ENCODE peak calls at places on chromosomes 5 and 9, in nine cellular contexts. R, D, P, O, C, Z, G, V and J are unnamed samples.

GRCh38 chr5:10393491-10393890 is 40.0 kb downstream of the MARCHF6 start:
- DNase-seq in O (no peak), C (no peak), Z (no peak), D (no peak), P (no peak), R (no peak), G (no peak), V (no peak), J (no peak)

GRCh38 chr5:65721775-65722574 is at the start of the genes NLN and SGTB:
- DNase-seq in C (peak; percentile 74), P (peak; percentile 76), O (peak; percentile 91), D (no peak), R (peak; percentile 94), G (peak; percentile 87), Z (no peak), V (peak; percentile 67), J (peak; percentile 96)

GRCh38 chr9:97632406-97632991 is 669 bp downstream of the TSTD2 start:
- DNase-seq in D (peak; percentile 5), Z (peak; percentile 26), G (peak; percentile 67), C (no peak), V (no peak), O (peak; percentile 72), R (no peak), P (peak; percentile 71), J (no peak)

GRCh38 chr9:130193531-130194405 is 21.6 kb downstream of the NCS1 start:
- DNase-seq in G (no peak), D (no peak), Z (no peak), O (no peak), R (no peak), V (no peak), C (no peak), P (no peak), J (no peak)

GRCh38 chr5:158943057-158943456 is 156.7 kb downstream of the EBF1 start:
- DNase-seq in D (peak; percentile 85), R (no peak), G (no peak), Z (no peak), C (peak; percentile 92), P (no peak), V (peak; percentile 78), O (no peak), J (no peak)

GRCh38 chr9:90070056-90070455 is 465.2 kb downstream of the GADD45G start:
- DNase-seq in Z (no peak), C (no peak), G (no peak), V (no peak), R (no peak), D (no peak), P (no peak), O (no peak), J (no peak)

GRCh38 chr9:136438909-136439549 is 616 bp downstream of the INPP5E start:
- DNase-seq in D (no peak), Z (no peak), G (peak; percentile 48), O (peak; percentile 69), V (peak; percentile 59), C (peak; percentile 25), R (no peak), P (no peak), J (no peak)

GRCh38 chr9:38286357-38286756 is 106.1 kb upstream of the ALDH1B1 start:
- DNase-seq in P (no peak), V (no peak), O (no peak), G (no peak), Z (no peak), C (no peak), R (no peak), D (no peak), J (peak; percentile 38)

GRCh38 chr5:120734033-120734432 is 269.9 kb downstream of the PRR16 start:
- DNase-seq in G (peak; percentile 65), C (no peak), V (no peak), O (no peak), D (no peak), P (no peak), R (no peak), Z (no peak), J (no peak)

GRCh38 chr9:33117306-33117705 is 40.8 kb upstream of the SMU1 start:
- DNase-seq in C (no peak), P (no peak), G (no peak), Z (no peak), V (peak; percentile 63), R (no peak), D (no peak), O (no peak), J (no peak)

GRCh38 chr5:123412206-123412605 is 11.0 kb downstream of the CEP120 start:
- DNase-seq in Z (no peak), D (no peak), O (no peak), P (no peak), G (no peak), C (no peak), R (no peak), V (no peak), J (no peak)

GRCh38 chr5:124995451-124995850 is 249.0 kb upstream of the ZNF608 start:
- DNase-seq in O (no peak), V (no peak), C (no peak), P (no peak), G (no peak), Z (no peak), D (peak; percentile 35), R (no peak), J (no peak)

GRCh38 chr5:9712506-9713285 is 82.5 kb upstream of the TAS2R1 start:
- DNase-seq in O (no peak), V (peak; percentile 60), C (no peak), P (no peak), Z (no peak), D (no peak), R (no peak), G (no peak), J (no peak)

GRCh38 chr9:20466328-20467008 is 155.8 kb downstream of the MLLT3 start:
- DNase-seq in C (no peak), V (no peak), G (no peak), Z (no peak), O (no peak), D (no peak), R (no peak), P (no peak), J (no peak)

GRCh38 chr9:127360829-127361228 is 36.1 kb upstream of the SLC2A8 start:
- DNase-seq in O (no peak), R (peak; percentile 39), Z (no peak), P (peak; percentile 30), D (no peak), G (peak; percentile 74), C (peak; percentile 40), V (peak; percentile 27), J (no peak)

GRCh38 chr9:95341262-95342011 is 23.9 kb upstream of the FANCC start:
- DNase-seq in O (no peak), V (peak; percentile 12), P (no peak), R (no peak), G (peak; percentile 50), D (no peak), Z (no peak), C (no peak), J (no peak)

GRCh38 chr5:137264573-137264972 is 234.6 kb downstream of the SPOCK1 start:
- DNase-seq in C (no peak), O (no peak), R (no peak), Z (no peak), P (no peak), D (no peak), G (no peak), V (no peak), J (no peak)

GRCh38 chr9:23750808-23751207 is 75.2 kb downstream of the ELAVL2 start:
- DNase-seq in Z (no peak), O (no peak), C (no peak), P (no peak), D (no peak), V (no peak), R (no peak), G (no peak), J (no peak)

GRCh38 chr9:114681594-114682332 is at the start of gene TEX48:
- DNase-seq in G (peak; percentile 85), Z (peak; percentile 62), D (no peak), P (peak; percentile 51), C (peak; percentile 66), V (peak; percentile 73), O (peak; percentile 59), R (no peak), J (no peak)

GRCh38 chr9:4832786-4833579 is 40.2 kb downstream of the RCL1 start:
- DNase-seq in D (peak; percentile 81), R (no peak), P (no peak), O (no peak), C (peak; percentile 70), G (no peak), V (peak; percentile 99), Z (no peak), J (no peak)

DNA sequence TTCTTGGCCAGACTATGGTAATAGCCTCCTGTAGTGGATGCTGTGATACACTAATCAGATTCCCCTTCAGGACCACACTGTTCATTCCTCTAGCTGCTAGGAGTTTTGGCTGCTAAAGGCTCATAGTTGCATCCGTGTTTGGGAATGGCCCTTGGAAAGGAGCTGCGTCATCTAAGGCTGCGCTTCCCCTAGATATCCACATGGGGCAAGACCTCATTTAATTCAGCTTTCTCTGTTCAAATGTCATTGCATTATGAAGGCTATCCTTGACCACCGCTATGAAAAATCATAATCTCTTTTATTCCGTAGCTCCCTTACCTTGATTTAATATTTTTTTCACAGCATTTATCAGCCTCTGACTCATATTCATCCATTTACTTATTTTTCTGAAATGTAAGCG is 258.3 kb upstream of the NR4A3 start:
- DNase-seq in O (no peak), R (no peak), G (no peak), Z (no peak), P (no peak), D (no peak), C (no peak), V (no peak), J (no peak)
- TF ChIP-seq CTCF in O (no peak), R (no peak), G (peak; percentile 35), Z (no peak), P (no peak), D (no peak), C (no peak), V (no peak), J (no peak)

DNA sequence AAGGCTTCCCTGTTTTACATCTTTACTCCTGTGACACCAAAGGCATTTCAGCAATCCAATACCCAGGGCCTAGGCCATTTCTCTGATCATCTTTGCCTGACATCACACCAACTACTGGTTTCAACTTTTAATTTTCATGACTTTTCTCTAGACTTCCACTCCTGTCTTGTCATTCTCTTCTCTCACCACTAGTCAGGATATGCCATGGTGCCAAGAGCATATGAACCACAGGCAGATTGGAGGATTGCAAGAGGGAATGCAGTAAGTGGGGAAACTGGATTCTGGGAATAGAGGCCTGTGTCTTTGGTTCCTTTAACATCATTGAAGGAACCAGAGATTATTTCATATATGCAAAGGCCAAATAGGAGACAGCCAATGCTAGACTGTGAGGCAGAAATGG is 69.3 kb downstream of the ANKRD31 start:
- DNase-seq in O (no peak), P (no peak), Z (no peak), R (no peak), C (peak; percentile 31), V (peak; percentile 6), D (no peak), G (peak; percentile 36), J (no peak)
- TF ChIP-seq CTCF in O (no peak), P (no peak), Z (peak; percentile 41), R (peak; percentile 66), C (no peak), V (peak; percentile 38), D (peak; percentile 29), G (peak; percentile 64), J (no peak)

GRCh38 chr9:72960446-72960845 is 7.6 kb upstream of the ALDH1A1 start:
- DNase-seq in O (no peak), D (no peak), V (peak; percentile 77), G (no peak), C (no peak), P (no peak), R (no peak), Z (no peak), J (no peak)
- TF ChIP-seq CTCF in O (no peak), D (no peak), V (peak; percentile 48), G (no peak), C (peak; percentile 39), P (no peak), R (no peak), Z (no peak), J (no peak)

GRCh38 chr5:119426059-119426458 is 26.2 kb upstream of the HSD17B4 start:
- DNase-seq in G (no peak), O (no peak), R (no peak), C (no peak), V (no peak), P (no peak), Z (no peak), D (no peak), J (no peak)
- TF ChIP-seq CTCF in G (no peak), O (no peak), R (no peak), C (no peak), V (no peak), P (no peak), Z (no peak), D (no peak), J (no peak)